ENCODE peak calls at places on chromosomes 11 and 22, in nine cellular contexts. L is body of pancreas, Y is suprapubic skin, N is tibial artery, I is thoracic aorta, D is A549, V is GM23338, H is astrocyte, F is left lung. M is an unnamed sample.

GRCh38 chr22:46233231-46233630 is 16.9 kb downstream of the CDPF1 start:
- DNase-seq in N (peak; percentile 85), I (peak; percentile 33), F (no peak), Y (no peak), V (no peak), D (no peak), L (peak; percentile 77), H (peak; percentile 23), M (no peak)

GRCh38 chr11:559712-560304 is 730 bp downstream of the LMNTD2 start:
- DNase-seq in L (peak; percentile 79), F (peak; percentile 79), I (no peak), Y (no peak), D (no peak), H (no peak), N (no peak), V (peak; percentile 73), M (no peak)

GRCh38 chr22:39933741-39934140 is 26.5 kb upstream of the TMA7B start:
- DNase-seq in N (no peak), L (no peak), D (no peak), H (no peak), I (no peak), Y (no peak), F (no peak), V (no peak), M (no peak)

GRCh38 chr11:76616676-76617552 is 53.6 kb downstream of the LRRC32 start:
- DNase-seq in H (no peak), F (no peak), D (no peak), L (no peak), I (no peak), V (no peak), N (peak; percentile 65), Y (peak; percentile 49), M (no peak)

GRCh38 chr11:32178692-32179091 is 87.8 kb downstream of the RCN1 start:
- DNase-seq in H (no peak), I (no peak), N (no peak), L (no peak), Y (no peak), V (no peak), D (no peak), F (no peak), M (no peak)

GRCh38 chr22:36175892-36176291 is 15.3 kb upstream of the APOL3 start:
- DNase-seq in V (peak; percentile 32), D (no peak), F (no peak), Y (no peak), N (no peak), L (no peak), H (no peak), I (no peak), M (no peak)

GRCh38 chr11:110297082-110297725 is 790 bp upstream of the RDX start:
- DNase-seq in Y (no peak), L (no peak), N (no peak), H (no peak), F (no peak), I (no peak), D (no peak), V (no peak), M (peak; percentile 55)

GRCh38 chr11:69497221-69497787 is 15.8 kb downstream of the LINC01488 start:
- DNase-seq in Y (peak; percentile 92), D (peak; percentile 83), F (peak; percentile 91), N (peak; percentile 85), L (peak; percentile 86), I (peak; percentile 41), H (peak; percentile 97), V (peak; percentile 49), M (no peak)

GRCh38 chr11:63917685-63918523 is 940 bp upstream of the RCOR2 start:
- DNase-seq in I (no peak), Y (no peak), F (no peak), H (no peak), D (peak; percentile 80), L (peak; percentile 59), N (peak; percentile 92), V (peak; percentile 94), M (no peak)

GRCh38 chr11:17405232-17406005 is 17.0 kb upstream of the KCNJ11 start:
- DNase-seq in Y (no peak), N (peak; percentile 95), D (peak; percentile 64), F (peak; percentile 30), I (peak; percentile 49), V (peak; percentile 50), H (no peak), L (peak; percentile 96), M (no peak)

GRCh38 chr11:106761240-106761639 is 257.0 kb downstream of the GUCY1A2 start:
- DNase-seq in F (no peak), Y (no peak), L (no peak), N (no peak), I (no peak), H (no peak), V (no peak), D (no peak), M (no peak)

GRCh38 chr11:114219559-114220349 is 76.4 kb upstream of the NNMT start:
- DNase-seq in H (peak; percentile 55), D (no peak), N (no peak), V (no peak), L (peak; percentile 49), Y (no peak), I (no peak), F (no peak), M (no peak)

GRCh38 chr11:109071712-109072524 is 350.1 kb upstream of the C11orf87 start:
- DNase-seq in Y (no peak), H (peak; percentile 90), F (no peak), V (no peak), L (peak; percentile 30), N (no peak), D (no peak), I (peak; percentile 51), M (peak; percentile 65)

GRCh38 chr11:12199231-12199948 is 89.0 kb downstream of the MICAL2 start:
- DNase-seq in N (peak; percentile 51), L (peak; percentile 49), Y (no peak), I (no peak), D (no peak), H (no peak), V (no peak), F (no peak), M (no peak)

GRCh38 chr22:46732513-46732912 is 5.5 kb downstream of the CERK start:
- DNase-seq in Y (no peak), D (no peak), V (no peak), I (no peak), F (no peak), L (no peak), N (no peak), H (no peak), M (no peak)

DNA sequence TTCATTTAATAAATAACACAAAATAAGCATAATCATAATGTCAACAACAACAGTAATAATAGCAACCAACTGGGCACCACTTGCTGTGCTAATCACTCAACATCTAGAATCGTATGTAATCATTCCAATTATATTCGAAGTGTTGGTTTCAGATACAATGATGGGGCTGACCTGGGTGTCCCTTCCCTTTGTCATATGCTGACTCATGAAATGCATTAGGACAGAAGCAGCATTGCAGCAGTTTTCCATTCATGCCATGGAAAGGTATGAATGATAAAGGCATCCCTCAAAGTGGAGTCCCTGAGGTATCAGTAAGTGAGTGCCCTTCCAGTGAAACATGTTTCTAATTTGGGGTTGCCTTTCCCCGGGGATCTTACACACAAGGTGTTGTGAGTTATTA is 46.3 kb upstream of the ANO3 start:
- DNase-seq in I (no peak), D (no peak), Y (no peak), V (peak; percentile 18), L (no peak), H (no peak), N (no peak), F (no peak), M (no peak)
- H3K4me1 ChIP-seq in I (no peaks in the 10 kb centered on the region), D (peaks cover 3% of the 10 kb centered on the region), Y (peaks cover 6% of the 10 kb centered on the region), V (peaks cover 11% of the 10 kb centered on the region), L (no peaks in the 10 kb centered on the region), H (no peaks in the 10 kb centered on the region), N (no peaks in the 10 kb centered on the region), F (no peaks in the 10 kb centered on the region), M (no peaks in the 10 kb centered on the region)

GRCh38 chr22:17435375-17435774 is 66.1 kb downstream of the CECR2 start:
- DNase-seq in F (no peak), H (no peak), Y (no peak), L (no peak), I (no peak), V (no peak), N (no peak), D (no peak), M (no peak)

GRCh38 chr22:17429516-17429915 is 60.3 kb downstream of the CECR2 start:
- DNase-seq in D (no peak), L (no peak), F (no peak), V (no peak), I (no peak), N (no peak), Y (no peak), H (no peak), M (no peak)

GRCh38 chr22:17434856-17435255 is 65.6 kb downstream of the CECR2 start:
- DNase-seq in I (no peak), N (no peak), H (no peak), V (peak; percentile 23), F (no peak), L (no peak), Y (no peak), D (no peak), M (no peak)

GRCh38 chr22:17431179-17431578 is 61.9 kb downstream of the CECR2 start:
- DNase-seq in Y (no peak), H (no peak), F (no peak), V (no peak), D (no peak), N (no peak), I (no peak), L (no peak), M (peak; percentile 56)

GRCh38 chr22:17430298-17430900 is 61.1 kb downstream of the CECR2 start:
- DNase-seq in I (no peak), N (no peak), F (no peak), Y (no peak), V (no peak), D (no peak), H (peak; percentile 26), L (peak; percentile 24), M (no peak)
- H3K27ac ChIP-seq in I (no peak overlapping the region), N (no peak overlapping the region), F (no peak overlapping the region), Y (no peak overlapping the region), V (peak overlapping the region; percentile 90), D (no peak overlapping the region), H (no peak overlapping the region), L (no peak overlapping the region), M (no peak overlapping the region)

GRCh38 chr11:123057604-123058305 is 4.2 kb downstream of the HSPA8 start:
- DNase-seq in N (no peak), I (no peak), H (no peak), Y (no peak), F (no peak), D (no peak), V (no peak), L (no peak), M (no peak)
- H3K4me1 ChIP-seq in N (peaks cover 39% of the 10 kb centered on the region), I (peaks cover 29% of the 10 kb centered on the region), H (peaks cover 30% of the 10 kb centered on the region), Y (peaks cover 49% of the 10 kb centered on the region), F (peaks cover 65% of the 10 kb centered on the region), D (peaks cover 44% of the 10 kb centered on the region), V (peaks cover 21% of the 10 kb centered on the region), L (peaks cover 56% of the 10 kb centered on the region), M (no peaks in the 10 kb centered on the region)

DNA sequence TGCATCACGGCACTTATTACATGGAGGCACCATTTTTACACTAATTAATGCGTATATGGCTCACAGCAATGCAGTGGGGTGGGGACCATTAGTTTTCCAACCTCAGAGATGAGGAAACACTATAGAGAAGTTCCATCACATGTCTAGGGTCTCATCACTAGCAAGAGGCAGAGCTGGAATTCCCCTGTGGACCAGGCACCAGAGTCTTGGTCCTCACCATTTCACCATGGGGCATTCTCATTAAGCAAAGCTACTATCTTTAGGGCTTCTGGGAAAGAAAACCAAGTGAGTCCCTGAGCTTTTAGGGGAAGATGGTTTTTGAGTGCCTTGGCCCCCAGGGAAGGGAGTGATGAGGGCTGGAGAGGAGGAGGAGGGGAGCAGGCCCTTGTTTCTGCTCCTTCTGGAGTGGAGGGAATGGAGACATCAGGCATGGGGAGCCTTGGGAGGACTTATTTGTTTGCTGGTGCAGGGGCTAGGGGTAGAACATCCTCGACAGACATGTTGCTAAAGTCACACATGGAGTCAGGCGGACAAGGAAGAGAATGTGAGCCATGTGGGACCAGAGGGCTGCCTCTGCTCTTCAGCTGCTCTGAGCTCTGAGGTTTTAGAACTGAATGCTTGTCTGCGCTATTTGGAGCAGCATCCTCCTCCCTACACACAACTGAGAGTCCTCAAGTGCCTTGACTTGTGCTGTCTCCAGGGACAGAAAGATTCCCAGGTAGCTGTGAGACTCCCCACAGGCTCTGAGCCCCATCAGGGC is 40.3 kb upstream of the ZBED5 start:
- DNase-seq in D (no peak), Y (no peak), V (no peak), L (peak; percentile 30), F (no peak), I (no peak), N (no peak), H (no peak), M (no peak)
- H3K27ac ChIP-seq in D (peak overlapping the region; percentile 87), Y (peak overlapping the region; percentile 92), V (no peak overlapping the region), L (no peak overlapping the region), F (peak overlapping the region; percentile 87), I (peak overlapping the region; percentile 96), N (peak overlapping the region; percentile 92), H (peak overlapping the region; percentile 100), M (peak overlapping the region; percentile 99)

M was measured in foreskin keratinocyte.